ENCODE peak calls at places on chromosomes 1 and 21, in eight cellular contexts. One of them, this sample, is unnamed.

GRCh38 chr1:97919568-97920261 is 1.1 kb downstream of the DPYD start:
- DNase-seq in aorta: no peak
- DNase-seq in Peyer's patch: no peak
- DNase-seq in neuronal stem cell: no peak
- DNase-seq in body of pancreas: no peak
- DNase-seq in GM23248: peak; percentile 64
- DNase-seq in left ventricle myocardium inferior: no peak
- DNase-seq in HepG2: no peak
- DNase-seq in this sample: no peak

GRCh38 chr1:17377325-17377953 is 5.4 kb downstream of the PADI6 start:
- DNase-seq in aorta: no peak
- DNase-seq in Peyer's patch: no peak
- DNase-seq in neuronal stem cell: no peak
- DNase-seq in body of pancreas: no peak
- DNase-seq in GM23248: no peak
- DNase-seq in left ventricle myocardium inferior: no peak
- DNase-seq in HepG2: no peak
- DNase-seq in this sample: no peak

GRCh38 chr1:20589331-20590312 is 725 bp downstream of the CDA start:
- DNase-seq in aorta: peak; percentile 73
- DNase-seq in Peyer's patch: peak; percentile 50
- DNase-seq in neuronal stem cell: no peak
- DNase-seq in body of pancreas: peak; percentile 62
- DNase-seq in GM23248: peak; percentile 84
- DNase-seq in left ventricle myocardium inferior: peak; percentile 62
- DNase-seq in HepG2: no peak
- DNase-seq in this sample: peak; percentile 26

GRCh38 chr1:3330771-3331245 is 123.7 kb upstream of the ARHGEF16 start:
- DNase-seq in aorta: no peak
- DNase-seq in Peyer's patch: no peak
- DNase-seq in neuronal stem cell: no peak
- DNase-seq in body of pancreas: no peak
- DNase-seq in GM23248: no peak
- DNase-seq in left ventricle myocardium inferior: no peak
- DNase-seq in HepG2: peak; percentile 41
- DNase-seq in this sample: no peak

GRCh38 chr1:239909894-239910293 is 181.8 kb upstream of the FMN2 start:
- DNase-seq in aorta: peak; percentile 77
- DNase-seq in Peyer's patch: no peak
- DNase-seq in neuronal stem cell: no peak
- DNase-seq in body of pancreas: peak; percentile 47
- DNase-seq in GM23248: peak; percentile 80
- DNase-seq in left ventricle myocardium inferior: no peak
- DNase-seq in HepG2: no peak
- DNase-seq in this sample: no peak

GRCh38 chr1:232413674-232414073 is 216.3 kb downstream of the SIPA1L2 start:
- DNase-seq in aorta: no peak
- DNase-seq in Peyer's patch: no peak
- DNase-seq in neuronal stem cell: no peak
- DNase-seq in body of pancreas: no peak
- DNase-seq in GM23248: no peak
- DNase-seq in left ventricle myocardium inferior: no peak
- DNase-seq in HepG2: no peak
- DNase-seq in this sample: no peak

GRCh38 chr21:32448803-32449594 is 36.5 kb downstream of the EVA1C start:
- DNase-seq in aorta: no peak
- DNase-seq in Peyer's patch: no peak
- DNase-seq in neuronal stem cell: no peak
- DNase-seq in body of pancreas: no peak
- DNase-seq in GM23248: peak; percentile 29
- DNase-seq in left ventricle myocardium inferior: no peak
- DNase-seq in HepG2: no peak
- DNase-seq in this sample: no peak

GRCh38 chr21:26115346-26115745 is 55.2 kb downstream of the APP start:
- DNase-seq in aorta: no peak
- DNase-seq in Peyer's patch: no peak
- DNase-seq in neuronal stem cell: no peak
- DNase-seq in body of pancreas: peak; percentile 13
- DNase-seq in GM23248: no peak
- DNase-seq in left ventricle myocardium inferior: no peak
- DNase-seq in HepG2: no peak
- DNase-seq in this sample: peak; percentile 59

GRCh38 chr1:64669098-64669675 is 75.7 kb upstream of the RAVER2 start:
- DNase-seq in aorta: no peak
- DNase-seq in Peyer's patch: no peak
- DNase-seq in neuronal stem cell: no peak
- DNase-seq in body of pancreas: no peak
- DNase-seq in GM23248: peak; percentile 4
- DNase-seq in left ventricle myocardium inferior: no peak
- DNase-seq in HepG2: no peak
- DNase-seq in this sample: no peak

GRCh38 chr1:168085401-168085872 is 51.3 kb downstream of the GPR161 start:
- DNase-seq in aorta: peak; percentile 71
- DNase-seq in Peyer's patch: no peak
- DNase-seq in neuronal stem cell: no peak
- DNase-seq in body of pancreas: peak; percentile 60
- DNase-seq in GM23248: no peak
- DNase-seq in left ventricle myocardium inferior: peak; percentile 78
- DNase-seq in HepG2: no peak
- DNase-seq in this sample: no peak

GRCh38 chr1:50976111-50976889 is 6.3 kb downstream of the CDKN2C start:
- DNase-seq in aorta: no peak
- DNase-seq in Peyer's patch: no peak
- DNase-seq in neuronal stem cell: no peak
- DNase-seq in body of pancreas: no peak
- DNase-seq in GM23248: no peak
- DNase-seq in left ventricle myocardium inferior: no peak
- DNase-seq in HepG2: no peak
- DNase-seq in this sample: peak; percentile 28

GRCh38 chr1:16484931-16485330 is 29.2 kb downstream of the RNU1-1 start:
- DNase-seq in aorta: no peak
- DNase-seq in Peyer's patch: no peak
- DNase-seq in neuronal stem cell: no peak
- DNase-seq in body of pancreas: no peak
- DNase-seq in GM23248: no peak
- DNase-seq in left ventricle myocardium inferior: no peak
- DNase-seq in HepG2: no peak
- DNase-seq in this sample: no peak

GRCh38 chr1:20720631-20721051 is 2.8 kb upstream of the KIF17 start:
- DNase-seq in aorta: peak; percentile 39
- DNase-seq in Peyer's patch: peak; percentile 36
- DNase-seq in neuronal stem cell: no peak
- DNase-seq in body of pancreas: no peak
- DNase-seq in GM23248: no peak
- DNase-seq in left ventricle myocardium inferior: peak; percentile 5
- DNase-seq in HepG2: no peak
- DNase-seq in this sample: no peak

GRCh38 chr1:210586785-210587184 is 258.1 kb downstream of the HHAT start:
- DNase-seq in aorta: no peak
- DNase-seq in Peyer's patch: no peak
- DNase-seq in neuronal stem cell: no peak
- DNase-seq in body of pancreas: no peak
- DNase-seq in GM23248: no peak
- DNase-seq in left ventricle myocardium inferior: no peak
- DNase-seq in HepG2: no peak
- DNase-seq in this sample: no peak

GRCh38 chr1:97412737-97413136 is 508.1 kb downstream of the DPYD start:
- DNase-seq in aorta: no peak
- DNase-seq in Peyer's patch: no peak
- DNase-seq in neuronal stem cell: no peak
- DNase-seq in body of pancreas: no peak
- DNase-seq in GM23248: peak; percentile 29
- DNase-seq in left ventricle myocardium inferior: no peak
- DNase-seq in HepG2: no peak
- DNase-seq in this sample: no peak

GRCh38 chr1:25744140-25744581 is 55.8 kb upstream of the SELENON start:
- DNase-seq in aorta: peak; percentile 72
- DNase-seq in Peyer's patch: peak; percentile 62
- DNase-seq in neuronal stem cell: no peak
- DNase-seq in body of pancreas: peak; percentile 61
- DNase-seq in GM23248: peak; percentile 77
- DNase-seq in left ventricle myocardium inferior: peak; percentile 73
- DNase-seq in HepG2: no peak
- DNase-seq in this sample: peak; percentile 88

GRCh38 chr1:203306089-203306969 is 1.0 kb downstream of the BTG2 start:
- DNase-seq in aorta: peak; percentile 92
- DNase-seq in Peyer's patch: peak; percentile 88
- DNase-seq in neuronal stem cell: no peak
- DNase-seq in body of pancreas: peak; percentile 92
- DNase-seq in GM23248: peak; percentile 70
- DNase-seq in left ventricle myocardium inferior: peak; percentile 87
- DNase-seq in HepG2: peak; percentile 62
- DNase-seq in this sample: peak; percentile 92

GRCh38 chr1:54681396-54681795 is 34.3 kb upstream of the TTC4 start:
- DNase-seq in aorta: no peak
- DNase-seq in Peyer's patch: no peak
- DNase-seq in neuronal stem cell: no peak
- DNase-seq in body of pancreas: no peak
- DNase-seq in GM23248: peak; percentile 59
- DNase-seq in left ventricle myocardium inferior: no peak
- DNase-seq in HepG2: no peak
- DNase-seq in this sample: no peak

GRCh38 chr1:74422379-74423155 is 89.8 kb downstream of the LRRC53 start:
- DNase-seq in aorta: no peak
- DNase-seq in Peyer's patch: no peak
- DNase-seq in neuronal stem cell: no peak
- DNase-seq in body of pancreas: no peak
- DNase-seq in GM23248: no peak
- DNase-seq in left ventricle myocardium inferior: no peak
- DNase-seq in HepG2: no peak
- DNase-seq in this sample: peak; percentile 5

GRCh38 chr1:225042263-225042662 is 112.8 kb downstream of the DNAH14 start:
- DNase-seq in aorta: no peak
- DNase-seq in Peyer's patch: no peak
- DNase-seq in neuronal stem cell: no peak
- DNase-seq in body of pancreas: no peak
- DNase-seq in GM23248: no peak
- DNase-seq in left ventricle myocardium inferior: no peak
- DNase-seq in HepG2: no peak
- DNase-seq in this sample: no peak

GRCh38 chr1:32181563-32181962 is 2.1 kb downstream of the TXLNA start:
- DNase-seq in aorta: no peak
- DNase-seq in Peyer's patch: no peak
- DNase-seq in neuronal stem cell: no peak
- DNase-seq in body of pancreas: no peak
- DNase-seq in GM23248: peak; percentile 38
- DNase-seq in left ventricle myocardium inferior: no peak
- DNase-seq in HepG2: no peak
- DNase-seq in this sample: no peak

GRCh38 chr1:100538935-100539835 is 1.2 kb downstream of the GPR88 start:
- DNase-seq in aorta: peak; percentile 50
- DNase-seq in Peyer's patch: no peak
- DNase-seq in neuronal stem cell: peak; percentile 43
- DNase-seq in body of pancreas: peak; percentile 21
- DNase-seq in GM23248: peak; percentile 47
- DNase-seq in left ventricle myocardium inferior: peak; percentile 19
- DNase-seq in HepG2: no peak
- DNase-seq in this sample: no peak

GRCh38 chr1:229410692-229411433 is 23.0 kb downstream of the ACTA1 start:
- DNase-seq in aorta: peak; percentile 90
- DNase-seq in Peyer's patch: no peak
- DNase-seq in neuronal stem cell: no peak
- DNase-seq in body of pancreas: peak; percentile 87
- DNase-seq in GM23248: peak; percentile 80
- DNase-seq in left ventricle myocardium inferior: peak; percentile 70
- DNase-seq in HepG2: no peak
- DNase-seq in this sample: peak; percentile 93

GRCh38 chr1:28518000-28518744 is 12.3 kb downstream of the RCC1 start:
- DNase-seq in aorta: peak; percentile 92
- DNase-seq in Peyer's patch: peak; percentile 95
- DNase-seq in neuronal stem cell: peak; percentile 89
- DNase-seq in body of pancreas: peak; percentile 91
- DNase-seq in GM23248: peak; percentile 94
- DNase-seq in left ventricle myocardium inferior: peak; percentile 90
- DNase-seq in HepG2: peak; percentile 76
- DNase-seq in this sample: peak; percentile 95

GRCh38 chr1:24435782-24436365 is 20.3 kb downstream of the NIPAL3 start:
- DNase-seq in aorta: no peak
- DNase-seq in Peyer's patch: no peak
- DNase-seq in neuronal stem cell: no peak
- DNase-seq in body of pancreas: no peak
- DNase-seq in GM23248: no peak
- DNase-seq in left ventricle myocardium inferior: no peak
- DNase-seq in HepG2: no peak
- DNase-seq in this sample: no peak

GRCh38 chr1:109874445-109874844 is 36.2 kb upstream of the CSF1 start:
- DNase-seq in aorta: no peak
- DNase-seq in Peyer's patch: no peak
- DNase-seq in neuronal stem cell: no peak
- DNase-seq in body of pancreas: no peak
- DNase-seq in GM23248: no peak
- DNase-seq in left ventricle myocardium inferior: no peak
- DNase-seq in HepG2: no peak
- DNase-seq in this sample: no peak
- H3K4me1 ChIP-seq in aorta: peaks cover 4% of the 10 kb centered on the region
- H3K4me1 ChIP-seq in Peyer's patch: peaks cover 15% of the 10 kb centered on the region
- H3K4me1 ChIP-seq in neuronal stem cell: peaks cover 33% of the 10 kb centered on the region
- H3K4me1 ChIP-seq in body of pancreas: peaks cover 19% of the 10 kb centered on the region
- H3K4me1 ChIP-seq in GM23248: peaks cover 65% of the 10 kb centered on the region
- H3K4me1 ChIP-seq in left ventricle myocardium inferior: peaks cover 49% of the 10 kb centered on the region
- H3K4me1 ChIP-seq in HepG2: peaks cover 62% of the 10 kb centered on the region
- H3K4me1 ChIP-seq in this sample: peaks cover 11% of the 10 kb centered on the region

GRCh38 chr1:9349331-9349851 is 56.7 kb downstream of the SPSB1 start:
- DNase-seq in aorta: no peak
- DNase-seq in Peyer's patch: no peak
- DNase-seq in neuronal stem cell: no peak
- DNase-seq in body of pancreas: no peak
- DNase-seq in GM23248: peak; percentile 40
- DNase-seq in left ventricle myocardium inferior: no peak
- DNase-seq in HepG2: no peak
- DNase-seq in this sample: no peak
- H3K27ac ChIP-seq in aorta: no peak overlapping the region
- H3K27ac ChIP-seq in Peyer's patch: peak overlapping the region; percentile 39
- H3K27ac ChIP-seq in neuronal stem cell: no peak overlapping the region
- H3K27ac ChIP-seq in body of pancreas: no peak overlapping the region
- H3K27ac ChIP-seq in GM23248: peak overlapping the region; percentile 57
- H3K27ac ChIP-seq in left ventricle myocardium inferior: peak overlapping the region; percentile 11
- H3K27ac ChIP-seq in HepG2: no peak overlapping the region
- H3K27ac ChIP-seq in this sample: no peak overlapping the region

DNA sequence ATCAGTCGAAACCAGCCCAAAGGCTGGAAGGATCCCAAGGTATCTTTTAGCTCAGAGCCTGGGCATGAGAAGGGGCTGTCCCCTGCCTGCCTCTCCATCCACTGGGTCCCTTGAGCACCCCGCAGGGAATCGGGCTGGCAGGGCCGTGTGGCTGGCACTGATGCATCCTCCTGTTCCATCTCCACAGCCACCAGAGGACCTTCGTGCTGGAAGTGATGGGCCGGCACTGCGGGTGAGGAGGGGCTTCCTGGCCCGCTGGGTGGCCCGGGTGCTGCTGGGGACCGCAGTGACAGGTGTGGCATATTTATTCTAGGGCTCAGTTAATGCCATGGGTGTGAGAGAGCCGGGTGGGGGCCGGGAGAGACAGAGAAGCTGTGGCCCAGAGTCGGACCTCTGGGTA is 13.6 kb downstream of the PFKL start:
- DNase-seq in aorta: no peak
- DNase-seq in Peyer's patch: no peak
- DNase-seq in neuronal stem cell: no peak
- DNase-seq in body of pancreas: no peak
- DNase-seq in GM23248: no peak
- DNase-seq in left ventricle myocardium inferior: no peak
- DNase-seq in HepG2: no peak
- DNase-seq in this sample: no peak
- H3K4me3 ChIP-seq in aorta: no peak overlapping the region
- H3K4me3 ChIP-seq in Peyer's patch: no peak overlapping the region
- H3K4me3 ChIP-seq in neuronal stem cell: no peak overlapping the region
- H3K4me3 ChIP-seq in body of pancreas: no peak overlapping the region
- H3K4me3 ChIP-seq in GM23248: no peak overlapping the region
- H3K4me3 ChIP-seq in left ventricle myocardium inferior: no peak overlapping the region
- H3K4me3 ChIP-seq in HepG2: no peak overlapping the region
- H3K4me3 ChIP-seq in this sample: no peak overlapping the region

GRCh38 chr1:247337961-247338360 is 6.3 kb upstream of the ZNF496 start:
- DNase-seq in aorta: no peak
- DNase-seq in Peyer's patch: no peak
- DNase-seq in neuronal stem cell: no peak
- DNase-seq in body of pancreas: no peak
- DNase-seq in GM23248: no peak
- DNase-seq in left ventricle myocardium inferior: no peak
- DNase-seq in HepG2: no peak
- DNase-seq in this sample: no peak
- H3K4me1 ChIP-seq in aorta: no peaks in the 10 kb centered on the region
- H3K4me1 ChIP-seq in Peyer's patch: peaks cover 8% of the 10 kb centered on the region
- H3K4me1 ChIP-seq in neuronal stem cell: peaks cover 8% of the 10 kb centered on the region
- H3K4me1 ChIP-seq in body of pancreas: peaks cover 10% of the 10 kb centered on the region
- H3K4me1 ChIP-seq in GM23248: peaks cover 24% of the 10 kb centered on the region
- H3K4me1 ChIP-seq in left ventricle myocardium inferior: peaks cover 47% of the 10 kb centered on the region
- H3K4me1 ChIP-seq in HepG2: peaks cover 36% of the 10 kb centered on the region
- H3K4me1 ChIP-seq in this sample: peaks cover 2% of the 10 kb centered on the region